ENCODE peak calls at places on chromosomes 3 and 15, in eight cellular contexts. E is left cardiac atrium, C is amniotic stem cell, W is COR-L47, D is cardiac septum, O is activated gamma-delta T cell treated with Interleukin-2 at 50 U/mL for 16 hours, N is AG08395, J is KBM-7. F is an unnamed sample.

GRCh38 chr3:160686955-160687535 is 10.1 kb downstream of the ARL14 start:
- DNase-seq in E (no peak), W (no peak), D (no peak), C (no peak), J (peak), N (no peak), O (no peak), F (peak)

GRCh38 chr15:100763764-100764750 is 115.6 kb upstream of the ALDH1A3 start:
- DNase-seq in N (no peak), E (no peak), W (no peak), J (no peak), C (no peak), D (peak), O (no peak), F (peak)

GRCh38 chr3:188187055-188187454 is 33.1 kb downstream of the LPP start:
- DNase-seq in E (no peak), N (no peak), D (no peak), J (no peak), O (no peak), W (no peak), C (no peak), F (no peak)

GRCh38 chr3:196082471-196082971 is 631 bp upstream of the TFRC start:
- DNase-seq in O (no peak), N (no peak), J (no peak), D (no peak), E (no peak), W (peak), C (no peak), F (peak)

GRCh38 chr15:77778802-77779201 is 146.1 kb upstream of the LINGO1 start:
- DNase-seq in C (no peak), N (no peak), D (no peak), O (no peak), J (no peak), W (no peak), E (no peak), F (peak)

GRCh38 chr15:82613764-82614163 is 33.4 kb downstream of the CPEB1 start:
- DNase-seq in N (no peak), J (no peak), D (no peak), C (no peak), E (no peak), O (no peak), W (no peak), F (no peak)

GRCh38 chr3:87267953-87268645 is 8.3 kb downstream of the POU1F1 start:
- DNase-seq in O (no peak), E (no peak), W (no peak), N (no peak), D (no peak), C (no peak), J (peak), F (no peak)

GRCh38 chr3:119257111-119257510 is 16.4 kb upstream of the B4GALT4 start:
- DNase-seq in C (no peak), E (no peak), J (no peak), O (no peak), D (no peak), N (no peak), W (no peak), F (no peak)

GRCh38 chr3:55286695-55287094 is 200.4 kb downstream of the WNT5A start:
- DNase-seq in N (no peak), E (no peak), D (no peak), O (no peak), J (no peak), W (no peak), C (no peak), F (no peak)

GRCh38 chr15:80703965-80704364 is 8.9 kb downstream of the ABHD17C start:
- DNase-seq in O (no peak), D (no peak), N (no peak), C (no peak), E (no peak), J (peak), W (no peak), F (peak)

GRCh38 chr3:144496116-144496835 is 524.7 kb downstream of the DIPK2A start:
- DNase-seq in D (no peak), O (no peak), J (no peak), N (no peak), C (no peak), E (no peak), W (no peak), F (no peak)

GRCh38 chr3:138975366-138975765 is 28.3 kb downstream of the FOXL2NB start:
- DNase-seq in N (no peak), C (no peak), O (no peak), W (no peak), D (peak), E (no peak), J (no peak), F (no peak)

GRCh38 chr15:34753236-34753894 is 1.4 kb downstream of the GJD2 start:
- DNase-seq in N (peak), E (no peak), D (no peak), O (no peak), W (no peak), J (peak), C (peak), F (peak)

GRCh38 chr3:8318002-8318649 is 183.5 kb upstream of the LMCD1 start:
- DNase-seq in E (no peak), O (no peak), W (no peak), C (peak), N (peak), J (no peak), D (no peak), F (no peak)

GRCh38 chr3:141326123-141326522 is 42.2 kb upstream of the ZBTB38 start:
- DNase-seq in E (no peak), C (no peak), O (no peak), N (no peak), W (no peak), D (no peak), J (no peak), F (no peak)

GRCh38 chr3:165683947-165684346 is 153.3 kb downstream of the BCHE start:
- DNase-seq in E (no peak), D (no peak), J (no peak), C (no peak), O (no peak), W (no peak), N (no peak), F (no peak)

GRCh38 chr15:74180689-74181602 is 7.4 kb downstream of the ISLR start:
- DNase-seq in E (no peak), O (no peak), D (no peak), W (no peak), N (no peak), C (no peak), J (no peak), F (no peak)

GRCh38 chr3:73571238-73571741 is 53.5 kb downstream of the PDZRN3 start:
- DNase-seq in C (no peak), J (no peak), N (no peak), E (no peak), O (no peak), W (no peak), D (no peak), F (no peak)

GRCh38 chr3:52444860-52445793 is at the start of gene SEMA3G:
- DNase-seq in E (peak), W (no peak), C (no peak), D (peak), J (peak), O (peak), N (peak), F (peak)

GRCh38 chr3:123027292-123028232 is at the start of gene SEMA5B:
- DNase-seq in W (peak), E (peak), J (peak), N (peak), D (peak), C (no peak), O (peak), F (peak)